ENCODE peak calls at places on chromosomes 12 and 14, in seven cellular contexts. A is NCI-H2029 treated with DMSO at 0.1 percent for 48 hours; M is NCI-H510A treated with DMSO at 0.1 percent for 48 hours; L is activated CD8-positive, alpha-beta memory T cell treated with anti-CD3 and anti-CD28 coated beads for 24 hours; J is hypothalamus; Z is T-helper 9 cell; N is GM12865. P is an unnamed sample.

GRCh38 chr12:80941916-80942315 is 4.2 kb upstream of the LIN7A start:
- DNase-seq in A (no peak), M (no peak), L (no peak), J (no peak), Z (no peak), N (no peak), P (no peak)

GRCh38 chr12:46300906-46301305 is 32.1 kb upstream of the SLC38A1 start:
- DNase-seq in A (no peak), M (peak), L (no peak), J (no peak), Z (no peak), N (no peak), P (no peak)

GRCh38 chr14:57871487-57872080 is 5.7 kb upstream of the SLC35F4 start:
- DNase-seq in A (no peak), M (no peak), L (no peak), J (no peak), Z (no peak), N (peak), P (no peak)

GRCh38 chr12:65953621-65954020 is 129.3 kb downstream of the HMGA2 start:
- DNase-seq in A (no peak), M (no peak), L (no peak), J (no peak), Z (no peak), N (no peak), P (no peak)

GRCh38 chr14:20684662-20685456 is 499 bp downstream of the RNASE4 start:
- DNase-seq in A (no peak), M (no peak), L (no peak), J (no peak), Z (no peak), N (no peak), P (no peak)

GRCh38 chr14:104211741-104212140 is 73.4 kb downstream of the KIF26A start:
- DNase-seq in A (no peak), M (no peak), L (no peak), J (no peak), Z (no peak), N (no peak), P (no peak)

GRCh38 chr14:75860561-75861160 is 121.1 kb downstream of the TGFB3 start:
- DNase-seq in A (no peak), M (no peak), L (no peak), J (no peak), Z (no peak), N (no peak), P (no peak)

GRCh38 chr12:109680521-109681030 is 33.0 kb upstream of the FAM222A start:
- DNase-seq in A (peak), M (peak), L (no peak), J (no peak), Z (no peak), N (no peak), P (no peak)

GRCh38 chr12:132178314-132178713 is 34.1 kb downstream of the NOC4L start:
- DNase-seq in A (no peak), M (no peak), L (no peak), J (no peak), Z (no peak), N (peak), P (no peak)

GRCh38 chr14:35438910-35439713 is 34.6 kb upstream of the NFKBIA start:
- DNase-seq in A (peak), M (no peak), L (no peak), J (no peak), Z (no peak), N (peak), P (no peak)

GRCh38 chr14:59474172-59474571 is 9.0 kb upstream of the GPR135 start:
- DNase-seq in A (no peak), M (no peak), L (no peak), J (no peak), Z (no peak), N (no peak), P (no peak)

GRCh38 chr12:48021485-48022179 is 17.4 kb upstream of the COL2A1 start:
- DNase-seq in A (peak), M (peak), L (no peak), J (no peak), Z (no peak), N (no peak), P (no peak)

GRCh38 chr12:27246774-27247173 is 2.7 kb downstream of the STK38L start:
- DNase-seq in A (no peak), M (no peak), L (no peak), J (no peak), Z (no peak), N (peak), P (no peak)

GRCh38 chr12:53550595-53550994 is 43.3 kb upstream of the NPFF start:
- DNase-seq in A (no peak), M (no peak), L (no peak), J (no peak), Z (no peak), N (no peak), P (no peak)

GRCh38 chr14:63840981-63841380 is 11.8 kb upstream of the SYNE2 start:
- DNase-seq in A (no peak), M (no peak), L (peak), J (no peak), Z (peak), N (no peak), P (peak)

GRCh38 chr12:64669270-64669842 is 59.1 kb downstream of the RASSF3 start:
- DNase-seq in A (no peak), M (peak), L (peak), J (no peak), Z (no peak), N (peak), P (peak)

GRCh38 chr14:104393199-104393897 is 186.2 kb upstream of the C14orf180 start:
- DNase-seq in A (no peak), M (no peak), L (no peak), J (no peak), Z (no peak), N (no peak), P (no peak)

GRCh38 chr14:64743061-64743460 is 38.8 kb downstream of the PLEKHG3 start:
- DNase-seq in A (no peak), M (no peak), L (no peak), J (no peak), Z (no peak), N (no peak), P (no peak)

GRCh38 chr12:124763594-124763979 is 100.1 kb downstream of the SCARB1 start:
- DNase-seq in A (no peak), M (no peak), L (no peak), J (no peak), Z (no peak), N (no peak), P (no peak)

GRCh38 chr14:88616697-88617096 is 53.9 kb downstream of the ZC3H14 start:
- DNase-seq in A (no peak), M (no peak), L (no peak), J (no peak), Z (no peak), N (no peak), P (no peak)

GRCh38 chr14:47442206-47442605 is 233.2 kb downstream of the MDGA2 start:
- DNase-seq in A (no peak), M (no peak), L (no peak), J (no peak), Z (no peak), N (no peak), P (no peak)

GRCh38 chr12:12428961-12429657 is 72.2 kb downstream of the BORCS5 start:
- DNase-seq in A (no peak), M (no peak), L (no peak), J (no peak), Z (no peak), N (no peak), P (no peak)

P was measured in effector CD4-positive, alpha-beta T cell.